ENCODE peak calls at places on chromosomes 12 and 14, in nine cellular contexts. U is heart left ventricle, Y is A549, K is endothelial cell of umbilical vein, O is sigmoid colon, T is transverse colon, N is testis, H is NB4, I is suprapubic skin. V is an unnamed sample.

GRCh38 chr12:110355080-110355479 is 48.4 kb downstream of the ANAPC7 start:
- DNase-seq in O (no peak), T (no peak), K (no peak), N (no peak), Y (peak), U (no peak), I (no peak), H (peak), V (no peak)

GRCh38 chr12:82817368-82817767 is 130.7 kb downstream of the TMTC2 start:
- DNase-seq in I (no peak), N (no peak), O (no peak), K (peak), U (no peak), T (no peak), H (no peak), Y (no peak), V (no peak)

GRCh38 chr14:94101748-94102147 is 8.8 kb upstream of the IFI27 start:
- DNase-seq in K (no peak), T (no peak), O (no peak), H (no peak), U (no peak), Y (no peak), I (no peak), N (no peak), V (no peak)

GRCh38 chr14:104140213-104140462 is 1.8 kb downstream of the KIF26A start:
- DNase-seq in K (no peak), I (no peak), U (no peak), Y (no peak), H (no peak), N (no peak), O (peak), T (no peak), V (no peak)

GRCh38 chr14:47539065-47539464 is 136.3 kb downstream of the MDGA2 start:
- DNase-seq in T (no peak), N (no peak), Y (no peak), U (no peak), O (no peak), I (no peak), H (peak), K (peak), V (no peak)

GRCh38 chr14:78302841-78303240 is 132.7 kb downstream of the NRXN3 start:
- DNase-seq in U (no peak), T (no peak), N (no peak), H (no peak), K (no peak), O (no peak), I (no peak), Y (no peak), V (no peak)

GRCh38 chr12:49548822-49549648 is 10.2 kb downstream of the KCNH3 start:
- DNase-seq in O (no peak), U (peak), I (no peak), H (no peak), Y (no peak), T (peak), N (peak), K (peak), V (no peak)

GRCh38 chr14:92143962-92144361 is 22.2 kb downstream of the CPSF2 start:
- DNase-seq in O (no peak), U (no peak), N (no peak), Y (no peak), T (no peak), K (no peak), H (no peak), I (no peak), V (no peak)

GRCh38 chr12:66188584-66189475 is at the start of gene IRAK3:
- DNase-seq in H (peak), O (peak), Y (no peak), K (peak), T (peak), I (peak), U (peak), N (peak), V (peak)

GRCh38 chr12:6089041-6089823 is 35.2 kb downstream of the VWF start:
- DNase-seq in I (peak), H (peak), O (peak), U (no peak), K (no peak), Y (no peak), N (peak), T (peak), V (peak)

GRCh38 chr12:28879379-28879778 is 269.7 kb upstream of the FAR2 start:
- DNase-seq in Y (no peak), K (no peak), N (no peak), H (no peak), O (no peak), U (no peak), T (no peak), I (no peak), V (no peak)

GRCh38 chr12:115060477-115061168 is 376.6 kb upstream of the TBX3 start:
- DNase-seq in I (no peak), N (no peak), O (no peak), U (no peak), Y (no peak), H (no peak), K (no peak), T (no peak), V (no peak)

GRCh38 chr12:1594045-1594294 is 411 bp downstream of the FBXL14 start:
- DNase-seq in H (peak), Y (peak), U (peak), T (peak), K (no peak), N (peak), O (peak), I (no peak), V (peak)

GRCh38 chr14:62711351-62712023 is 333.8 kb downstream of the KCNH5 start:
- DNase-seq in O (no peak), Y (no peak), K (no peak), U (no peak), I (no peak), T (no peak), N (no peak), H (peak), V (no peak)

GRCh38 chr14:96424104-96424989 is 32.4 kb downstream of the AK7 start:
- DNase-seq in K (peak), Y (peak), O (no peak), I (no peak), N (peak), T (peak), U (peak), H (peak), V (peak)

GRCh38 chr12:19058235-19059021 is 71.1 kb upstream of the PLEKHA5 start:
- DNase-seq in U (no peak), T (no peak), Y (no peak), H (no peak), O (no peak), I (no peak), N (no peak), K (peak), V (no peak)

GRCh38 chr12:124847675-124848074 is 16.0 kb downstream of the SCARB1 start:
- DNase-seq in H (no peak), N (peak), U (no peak), T (no peak), O (no peak), Y (no peak), K (no peak), I (no peak), V (no peak)

GRCh38 chr14:68927956-68928675 is 51.0 kb downstream of the ACTN1 start:
- DNase-seq in T (no peak), O (no peak), N (no peak), U (no peak), H (no peak), I (no peak), K (no peak), Y (no peak), V (no peak)

GRCh38 chr14:93788557-93789365 is 476 bp upstream of the PRIMA1 start:
- DNase-seq in U (peak), O (peak), N (peak), T (peak), Y (peak), K (no peak), H (no peak), I (no peak), V (no peak)

GRCh38 chr12:104121001-104121400 is 17.0 kb downstream of the NFYB start:
- DNase-seq in U (no peak), I (no peak), H (no peak), T (no peak), K (peak), N (no peak), Y (peak), O (no peak), V (no peak)

GRCh38 chr14:65453807-65454480 is 41.4 kb downstream of the FUT8 start:
- DNase-seq in T (no peak), K (no peak), Y (no peak), N (peak), I (no peak), U (no peak), H (no peak), O (no peak), V (no peak)

GRCh38 chr12:132222096-132222807 is 78.0 kb downstream of the NOC4L start:
- DNase-seq in U (no peak), Y (peak), O (no peak), H (peak), T (no peak), I (no peak), K (no peak), N (no peak), V (no peak)

GRCh38 chr12:124294686-124295315 is at the start of gene RFLNA:
- DNase-seq in K (peak), N (no peak), H (no peak), Y (no peak), T (peak), O (no peak), U (no peak), I (no peak), V (no peak)

GRCh38 chr12:124172646-124173045 is 122.2 kb upstream of the RFLNA start:
- DNase-seq in N (no peak), U (no peak), I (no peak), T (no peak), Y (no peak), H (no peak), O (no peak), K (no peak), V (no peak)

GRCh38 chr14:40218282-40218941 is 786.2 kb upstream of the FBXO33 start:
- DNase-seq in O (no peak), I (no peak), T (no peak), Y (no peak), U (no peak), H (peak), N (no peak), K (no peak), V (no peak)

GRCh38 chr12:130205531-130205930 is 43.3 kb downstream of the FZD10 start:
- DNase-seq in I (no peak), O (no peak), K (no peak), N (no peak), T (no peak), Y (no peak), U (no peak), H (no peak), V (no peak)

GRCh38 chr12:125184213-125184952 is 119.1 kb downstream of the AACS start:
- DNase-seq in O (no peak), U (no peak), T (no peak), H (no peak), K (no peak), I (no peak), Y (no peak), N (no peak), V (no peak)

GRCh38 chr12:97939141-97939540 is 476.5 kb downstream of the RMST start:
- DNase-seq in N (no peak), U (no peak), O (no peak), K (no peak), T (no peak), Y (no peak), I (no peak), H (no peak), V (no peak)

GRCh38 chr12:117032593-117033381 is 66.4 kb downstream of the TESC start:
- DNase-seq in I (peak), Y (no peak), K (peak), O (peak), T (no peak), U (peak), N (no peak), H (no peak), V (peak)

GRCh38 chr12:466762-467161 is 7.0 kb downstream of the B4GALNT3 start:
- DNase-seq in O (no peak), K (no peak), Y (no peak), I (no peak), T (no peak), N (no peak), H (no peak), U (no peak), V (no peak)

GRCh38 chr14:63290741-63291286 is 27.9 kb downstream of the GPHB5 start:
- DNase-seq in Y (no peak), H (peak), O (no peak), K (no peak), N (no peak), T (no peak), I (no peak), U (peak), V (no peak)

GRCh38 chr14:104821971-104822608 is 21.2 kb downstream of the ZBTB42 start:
- DNase-seq in O (peak), N (no peak), U (peak), H (no peak), K (no peak), I (no peak), Y (no peak), T (no peak), V (no peak)

GRCh38 chr12:121793836-121794531 is 496 bp upstream of the RHOF start:
- DNase-seq in T (peak), I (peak), N (peak), U (peak), H (peak), K (peak), O (peak), Y (peak), V (peak)

GRCh38 chr12:121792607-121793500 is 634 bp downstream of the RHOF start:
- DNase-seq in I (no peak), N (no peak), K (no peak), U (peak), H (peak), T (peak), Y (no peak), O (no peak), V (no peak)

GRCh38 chr12:121795029-121795977 is 1.8 kb upstream of the RHOF start:
- DNase-seq in N (peak), O (peak), T (peak), K (peak), H (peak), I (peak), Y (peak), U (peak), V (peak)

GRCh38 chr12:121793501-121793835 is at the start of gene RHOF:
- DNase-seq in T (peak), I (no peak), N (no peak), H (no peak), O (no peak), U (peak), Y (no peak), K (no peak), V (peak)

GRCh38 chr12:121794532-121795028 is 1.1 kb upstream of the RHOF start:
- DNase-seq in N (no peak), T (peak), H (no peak), U (no peak), O (peak), I (no peak), K (no peak), Y (no peak), V (peak)
- TF ChIP-seq POLR2A in N (no peak), T (peak), H (no peak), U (no peak), O (no peak), I (no peak), K (no peak), Y (no peak), V (peak)

DNA sequence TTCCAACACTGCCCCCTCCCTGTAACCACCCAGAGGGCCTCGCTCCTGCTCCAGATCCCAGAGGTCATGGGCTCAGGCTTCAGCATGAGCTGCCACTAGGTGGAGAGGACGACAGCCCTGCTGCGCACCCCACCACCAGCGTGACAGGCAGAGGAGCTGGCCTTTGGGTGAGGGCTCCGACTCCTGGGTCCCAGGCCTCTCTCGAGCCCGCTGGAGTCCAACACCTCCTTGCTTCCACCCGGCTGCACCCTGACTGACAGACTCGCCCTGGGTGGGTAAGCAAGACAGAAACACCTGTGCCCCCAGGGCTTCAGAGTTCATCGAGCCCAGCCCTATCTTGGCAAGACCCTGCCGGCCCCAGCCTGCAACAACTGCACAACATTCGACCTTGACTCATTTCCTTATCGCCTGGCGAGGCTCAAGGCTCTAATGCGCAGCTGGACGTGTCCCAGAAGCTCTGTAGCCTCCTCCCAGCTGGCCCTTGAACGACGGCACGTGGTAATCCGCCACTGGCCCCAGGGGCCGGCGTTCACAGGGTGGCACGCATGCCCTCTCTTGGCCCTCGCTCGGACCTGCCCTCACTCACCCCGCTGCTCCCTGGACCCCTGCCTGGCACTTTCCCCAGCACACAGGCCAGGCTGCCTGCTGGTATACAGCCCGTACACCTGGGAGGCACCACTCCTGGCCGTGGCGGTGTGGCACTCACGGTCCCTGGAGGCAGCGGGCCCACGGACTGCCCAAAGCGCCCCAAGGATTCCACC is 28.0 kb downstream of the VPS37B start:
- DNase-seq in O (peak), Y (peak), H (peak), I (peak), K (peak), U (peak), T (peak), N (peak), V (peak)
- TF ChIP-seq CTCF in O (no peak), Y (peak), H (peak), I (peak), K (no peak), U (peak), T (peak), N (peak), V (peak)

DNA sequence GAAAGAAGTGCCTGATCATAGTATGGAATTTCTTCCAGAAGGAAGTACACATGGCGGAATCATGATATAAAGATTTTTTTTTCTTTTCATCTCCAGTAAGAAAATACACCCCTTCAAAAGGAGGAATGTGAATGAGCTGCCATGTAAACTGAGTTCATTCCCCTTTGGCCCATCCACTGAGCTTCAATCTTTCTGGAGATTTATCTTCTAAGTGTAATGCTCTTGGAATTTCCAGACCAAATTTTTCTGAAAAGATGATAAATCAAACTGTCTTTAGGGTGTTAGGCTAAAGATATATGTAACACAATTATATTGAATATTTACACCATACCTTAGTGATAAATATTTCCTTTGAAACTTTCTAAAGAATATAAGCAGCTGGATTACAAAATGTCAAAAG is 5.2 kb downstream of the DCN start:
- DNase-seq in H (no peak), I (no peak), U (no peak), O (no peak), Y (no peak), T (no peak), K (no peak), N (no peak), V (no peak)
- H3K4me3 ChIP-seq in H (no peak), I (peak), U (peak), O (peak), Y (no peak), T (no peak), K (no peak), N (peak), V (no peak)

GRCh38 chr12:68611094-68611818 is 557 bp downstream of the RAP1B start:
- DNase-seq in T (peak), U (peak), O (peak), H (peak), Y (peak), K (peak), I (peak), N (peak), V (peak)
- TF ChIP-seq POLR2A in T (peak), U (no peak), O (peak), H (no peak), Y (no peak), K (peak), I (no peak), N (no peak), V (peak)

V was measured in body of pancreas.